ENCODE peak calls at places on chromosomes 5 and 9, in six cellular contexts. D is T-helper 9 cell; I is glutamatergic neuron; L is cardiac fibroblast; K is activated naive CD4-positive, alpha-beta T cell treated with anti-CD3 and anti-CD28 coated beads for 36 hours; G is D341Med. A is an unnamed sample.

GRCh38 chr5:177507165-177507564 is 2.5 kb downstream of the DOK3 start:
- DNase-seq in D (no peak), I (no peak), L (no peak), K (no peak), G (no peak), A (no peak)

GRCh38 chr9:126554292-126554691 is 59.4 kb upstream of the LMX1B start:
- DNase-seq in D (no peak), I (no peak), L (no peak), K (no peak), G (peak; percentile 15), A (no peak)

GRCh38 chr5:180205936-180206335 is 3.1 kb downstream of the RASGEF1C start:
- DNase-seq in D (no peak), I (no peak), L (no peak), K (no peak), G (no peak), A (no peak)

GRCh38 chr9:94085062-94085639 is 887 bp downstream of the PTPDC1 start:
- DNase-seq in D (no peak), I (no peak), L (peak; percentile 26), K (no peak), G (no peak), A (no peak)

GRCh38 chr5:146731909-146732659 is 146.5 kb downstream of the PPP2R2B start:
- DNase-seq in D (no peak), I (no peak), L (peak; percentile 86), K (no peak), G (no peak), A (peak; percentile 88)

GRCh38 chr9:130339306-130339705 is 73.7 kb downstream of the HMCN2 start:
- DNase-seq in D (no peak), I (no peak), L (no peak), K (no peak), G (no peak), A (no peak)

GRCh38 chr5:104297076-104297475 is 734.5 kb upstream of the NUDT12 start:
- DNase-seq in D (no peak), I (no peak), L (no peak), K (no peak), G (no peak), A (no peak)

GRCh38 chr5:153256-153655 is 38.0 kb upstream of the LRRC14B start:
- DNase-seq in D (no peak), I (no peak), L (no peak), K (no peak), G (no peak), A (no peak)

GRCh38 chr5:50767588-50767987 is 101.2 kb downstream of the PARP8 start:
- DNase-seq in D (no peak), I (no peak), L (no peak), K (no peak), G (no peak), A (no peak)

GRCh38 chr5:134555223-134555790 is 29.8 kb downstream of the JADE2 start:
- DNase-seq in D (no peak), I (no peak), L (no peak), K (peak; percentile 33), G (no peak), A (no peak)

GRCh38 chr5:132335402-132335801 is 34.1 kb upstream of the SLC22A5 start:
- DNase-seq in D (no peak), I (no peak), L (no peak), K (no peak), G (no peak), A (no peak)

GRCh38 chr9:72292184-72292787 is 72.7 kb downstream of the ZFAND5 start:
- DNase-seq in D (no peak), I (no peak), L (peak; percentile 71), K (no peak), G (peak; percentile 43), A (no peak)

GRCh38 chr9:34375901-34376595 is 650 bp downstream of the MYORG start:
- DNase-seq in D (peak; percentile 43), I (peak; percentile 67), L (no peak), K (peak; percentile 59), G (peak; percentile 47), A (no peak)

GRCh38 chr5:169408735-169409134 is 107.8 kb upstream of the SLIT3 start:
- DNase-seq in D (no peak), I (no peak), L (no peak), K (no peak), G (no peak), A (no peak)

GRCh38 chr5:131079232-131079631 is 85.8 kb downstream of the HINT1 start:
- DNase-seq in D (no peak), I (no peak), L (no peak), K (no peak), G (no peak), A (no peak)

GRCh38 chr9:135037521-135038250 is 49.8 kb upstream of the OLFM1 start:
- DNase-seq in D (no peak), I (no peak), L (no peak), K (no peak), G (no peak), A (no peak)

GRCh38 chr9:98875536-98875935 is 68.1 kb downstream of the GALNT12 start:
- DNase-seq in D (no peak), I (no peak), L (no peak), K (no peak), G (no peak), A (no peak)

GRCh38 chr9:110918316-110919054 is 119.8 kb downstream of the LPAR1 start:
- DNase-seq in D (no peak), I (no peak), L (peak; percentile 54), K (no peak), G (no peak), A (no peak)

GRCh38 chr5:171310816-171311697 is 2.0 kb downstream of the TLX3 start:
- DNase-seq in D (no peak), I (peak; percentile 49), L (peak; percentile 32), K (no peak), G (no peak), A (no peak)

GRCh38 chr5:158875272-158875679 is 224.4 kb downstream of the EBF1 start:
- DNase-seq in D (no peak), I (no peak), L (peak; percentile 32), K (no peak), G (no peak), A (no peak)

GRCh38 chr5:55988979-55989612 is 5.7 kb downstream of the IL6ST start:
- DNase-seq in D (no peak), I (no peak), L (no peak), K (no peak), G (no peak), A (no peak)